ENCODE peak calls at places on chromosomes 7 and 10, in five cellular contexts. One of them, this sample, is unnamed.

GRCh38 chr10:47127188-47127587 is 172.8 kb upstream of the GDF10 start:
- DNase-seq in HCT116: no peak
- DNase-seq in endothelial cell of umbilical vein: no peak
- DNase-seq in lower leg skin: no peak
- DNase-seq in adrenal gland: no peak
- DNase-seq in this sample: no peak

GRCh38 chr10:52031771-52032170 is 282.3 kb upstream of the DKK1 start:
- DNase-seq in HCT116: no peak
- DNase-seq in endothelial cell of umbilical vein: no peak
- DNase-seq in lower leg skin: no peak
- DNase-seq in adrenal gland: no peak
- DNase-seq in this sample: no peak

GRCh38 chr10:71765907-71766716 is 7.2 kb downstream of the VSIR start:
- DNase-seq in HCT116: no peak
- DNase-seq in endothelial cell of umbilical vein: no peak
- DNase-seq in lower leg skin: no peak
- DNase-seq in adrenal gland: no peak
- DNase-seq in this sample: no peak

GRCh38 chr7:106840342-106840741 is 24.7 kb upstream of the PIK3CG start:
- DNase-seq in HCT116: no peak
- DNase-seq in endothelial cell of umbilical vein: no peak
- DNase-seq in lower leg skin: no peak
- DNase-seq in adrenal gland: no peak
- DNase-seq in this sample: no peak

GRCh38 chr7:27661776-27662489 is 750 bp downstream of the HIBADH start:
- DNase-seq in HCT116: no peak
- DNase-seq in endothelial cell of umbilical vein: no peak
- DNase-seq in lower leg skin: peak
- DNase-seq in adrenal gland: peak
- DNase-seq in this sample: peak

GRCh38 chr7:13835442-13835841 is 154.0 kb downstream of the ETV1 start:
- DNase-seq in HCT116: no peak
- DNase-seq in endothelial cell of umbilical vein: no peak
- DNase-seq in lower leg skin: no peak
- DNase-seq in adrenal gland: no peak
- DNase-seq in this sample: no peak

GRCh38 chr10:8424555-8425201 is 370.2 kb downstream of the GATA3 start:
- DNase-seq in HCT116: no peak
- DNase-seq in endothelial cell of umbilical vein: no peak
- DNase-seq in lower leg skin: no peak
- DNase-seq in adrenal gland: no peak
- DNase-seq in this sample: no peak

GRCh38 chr7:159177270-159178036 is 32.8 kb upstream of the VIPR2 start:
- DNase-seq in HCT116: no peak
- DNase-seq in endothelial cell of umbilical vein: peak
- DNase-seq in lower leg skin: no peak
- DNase-seq in adrenal gland: no peak
- DNase-seq in this sample: no peak

GRCh38 chr7:1849351-1849951 is 179.4 kb downstream of the ELFN1 start:
- DNase-seq in HCT116: no peak
- DNase-seq in endothelial cell of umbilical vein: no peak
- DNase-seq in lower leg skin: no peak
- DNase-seq in adrenal gland: no peak
- DNase-seq in this sample: no peak

GRCh38 chr10:14584643-14585042 is 190.1 kb downstream of the FAM107B start:
- DNase-seq in HCT116: no peak
- DNase-seq in endothelial cell of umbilical vein: no peak
- DNase-seq in lower leg skin: no peak
- DNase-seq in adrenal gland: no peak
- DNase-seq in this sample: no peak

GRCh38 chr10:122461367-122461728 is at the start of gene HTRA1:
- DNase-seq in HCT116: no peak
- DNase-seq in endothelial cell of umbilical vein: peak
- DNase-seq in lower leg skin: no peak
- DNase-seq in adrenal gland: peak
- DNase-seq in this sample: no peak

GRCh38 chr10:93417264-93417663 is 64.9 kb downstream of the MYOF start:
- DNase-seq in HCT116: no peak
- DNase-seq in endothelial cell of umbilical vein: no peak
- DNase-seq in lower leg skin: no peak
- DNase-seq in adrenal gland: no peak
- DNase-seq in this sample: no peak

GRCh38 chr7:61111-61510 is 131.3 kb upstream of the FAM20C start:
- DNase-seq in HCT116: no peak
- DNase-seq in endothelial cell of umbilical vein: no peak
- DNase-seq in lower leg skin: no peak
- DNase-seq in adrenal gland: no peak
- DNase-seq in this sample: no peak

GRCh38 chr10:77702166-77702565 is 64.6 kb upstream of the KCNMA1 start:
- DNase-seq in HCT116: no peak
- DNase-seq in endothelial cell of umbilical vein: peak
- DNase-seq in lower leg skin: no peak
- DNase-seq in adrenal gland: peak
- DNase-seq in this sample: no peak

GRCh38 chr10:113073549-113074189 is 123.6 kb downstream of the TCF7L2 start:
- DNase-seq in HCT116: peak
- DNase-seq in endothelial cell of umbilical vein: peak
- DNase-seq in lower leg skin: peak
- DNase-seq in adrenal gland: peak
- DNase-seq in this sample: no peak

GRCh38 chr10:61918989-61919388 is 17.5 kb downstream of the ARID5B start:
- DNase-seq in HCT116: no peak
- DNase-seq in endothelial cell of umbilical vein: no peak
- DNase-seq in lower leg skin: no peak
- DNase-seq in adrenal gland: no peak
- DNase-seq in this sample: no peak

GRCh38 chr10:59072038-59072437 is 104.4 kb upstream of the PHYHIPL start:
- DNase-seq in HCT116: no peak
- DNase-seq in endothelial cell of umbilical vein: no peak
- DNase-seq in lower leg skin: no peak
- DNase-seq in adrenal gland: no peak
- DNase-seq in this sample: no peak

GRCh38 chr10:13904053-13904452 is 317.3 kb downstream of the PRPF18 start:
- DNase-seq in HCT116: no peak
- DNase-seq in endothelial cell of umbilical vein: no peak
- DNase-seq in lower leg skin: no peak
- DNase-seq in adrenal gland: peak
- DNase-seq in this sample: no peak

GRCh38 chr7:114819629-114820362 is 102.1 kb upstream of the MDFIC start:
- DNase-seq in HCT116: peak
- DNase-seq in endothelial cell of umbilical vein: peak
- DNase-seq in lower leg skin: peak
- DNase-seq in adrenal gland: peak
- DNase-seq in this sample: peak

GRCh38 chr7:119270045-119270464 is 1002.9 kb upstream of the KCND2 start:
- DNase-seq in HCT116: peak
- DNase-seq in endothelial cell of umbilical vein: peak
- DNase-seq in lower leg skin: peak
- DNase-seq in adrenal gland: peak
- DNase-seq in this sample: peak

GRCh38 chr7:112420236-112420945 is 29.9 kb upstream of the IFRD1 start:
- DNase-seq in HCT116: no peak
- DNase-seq in endothelial cell of umbilical vein: no peak
- DNase-seq in lower leg skin: no peak
- DNase-seq in adrenal gland: no peak
- DNase-seq in this sample: no peak
- TF ChIP-seq POLR2A in HCT116: no peak
- TF ChIP-seq POLR2A in endothelial cell of umbilical vein: no peak
- TF ChIP-seq POLR2A in lower leg skin: no peak
- TF ChIP-seq POLR2A in adrenal gland: no peak
- TF ChIP-seq POLR2A in this sample: no peak

GRCh38 chr10:89745903-89746302 is 44.5 kb downstream of the KIF20B start:
- DNase-seq in HCT116: no peak
- DNase-seq in endothelial cell of umbilical vein: no peak
- DNase-seq in lower leg skin: no peak
- DNase-seq in adrenal gland: no peak
- DNase-seq in this sample: no peak
- TF ChIP-seq POLR2A in HCT116: no peak
- TF ChIP-seq POLR2A in endothelial cell of umbilical vein: no peak
- TF ChIP-seq POLR2A in lower leg skin: no peak
- TF ChIP-seq POLR2A in adrenal gland: no peak
- TF ChIP-seq POLR2A in this sample: no peak

DNA sequence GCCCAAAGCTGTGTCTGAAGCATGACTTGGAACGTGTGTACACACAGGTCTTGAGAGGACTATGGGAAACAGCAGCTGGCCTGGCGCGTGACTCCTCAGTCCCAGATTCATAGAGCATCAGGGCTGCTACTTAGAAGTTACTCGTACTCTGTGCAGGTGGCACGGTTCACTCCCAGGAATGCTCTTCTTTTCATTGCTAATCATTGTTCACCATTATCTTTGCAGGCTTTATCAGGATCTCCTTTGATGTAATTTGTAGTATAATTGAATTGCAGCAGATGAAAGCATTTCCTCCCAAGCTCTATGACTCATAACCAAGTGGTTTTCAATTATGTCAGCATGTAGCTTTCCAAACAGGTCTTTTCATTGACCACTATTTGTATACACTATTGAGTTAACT is 938.9 kb downstream of the NRG3 start:
- DNase-seq in HCT116: no peak
- DNase-seq in endothelial cell of umbilical vein: peak
- DNase-seq in lower leg skin: no peak
- DNase-seq in adrenal gland: no peak
- DNase-seq in this sample: no peak
- TF ChIP-seq POLR2A in HCT116: no peak
- TF ChIP-seq POLR2A in endothelial cell of umbilical vein: no peak
- TF ChIP-seq POLR2A in lower leg skin: no peak
- TF ChIP-seq POLR2A in adrenal gland: no peak
- TF ChIP-seq POLR2A in this sample: no peak

DNA sequence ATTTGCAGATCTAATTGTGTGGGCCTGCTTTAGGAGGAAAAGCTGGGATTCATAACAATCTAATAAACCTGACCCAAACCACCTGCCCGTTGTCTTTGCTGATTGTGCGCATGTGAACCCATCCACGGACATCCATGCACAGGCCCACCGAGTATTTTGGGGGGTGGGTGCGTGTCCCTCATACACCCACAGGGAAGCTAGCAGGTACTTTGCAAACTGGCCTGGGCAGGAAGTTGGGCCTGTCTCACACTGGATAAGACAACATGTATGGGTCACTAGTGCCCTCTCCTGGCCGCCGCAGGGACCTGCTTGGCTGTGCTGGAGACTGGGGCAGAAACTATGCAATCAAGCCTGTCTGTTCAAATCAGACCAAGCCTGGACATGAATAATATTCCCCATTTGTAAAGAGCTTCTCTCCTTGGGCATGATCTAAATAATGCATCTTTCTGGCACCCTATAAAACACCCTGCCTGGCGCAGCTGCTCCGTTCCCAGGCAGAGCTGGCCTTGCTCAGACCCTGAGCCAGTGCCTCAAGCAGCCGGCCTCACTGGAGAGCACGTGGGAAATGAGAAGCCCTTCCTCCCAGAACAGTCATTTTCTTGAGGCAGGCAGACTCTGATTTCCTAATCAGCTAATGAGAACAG is 15.8 kb downstream of the ECHDC3 start:
- DNase-seq in HCT116: peak
- DNase-seq in endothelial cell of umbilical vein: peak
- DNase-seq in lower leg skin: peak
- DNase-seq in adrenal gland: peak
- DNase-seq in this sample: peak
- TF ChIP-seq POLR2A in HCT116: no peak
- TF ChIP-seq POLR2A in endothelial cell of umbilical vein: no peak
- TF ChIP-seq POLR2A in lower leg skin: no peak
- TF ChIP-seq POLR2A in adrenal gland: no peak
- TF ChIP-seq POLR2A in this sample: no peak

DNA sequence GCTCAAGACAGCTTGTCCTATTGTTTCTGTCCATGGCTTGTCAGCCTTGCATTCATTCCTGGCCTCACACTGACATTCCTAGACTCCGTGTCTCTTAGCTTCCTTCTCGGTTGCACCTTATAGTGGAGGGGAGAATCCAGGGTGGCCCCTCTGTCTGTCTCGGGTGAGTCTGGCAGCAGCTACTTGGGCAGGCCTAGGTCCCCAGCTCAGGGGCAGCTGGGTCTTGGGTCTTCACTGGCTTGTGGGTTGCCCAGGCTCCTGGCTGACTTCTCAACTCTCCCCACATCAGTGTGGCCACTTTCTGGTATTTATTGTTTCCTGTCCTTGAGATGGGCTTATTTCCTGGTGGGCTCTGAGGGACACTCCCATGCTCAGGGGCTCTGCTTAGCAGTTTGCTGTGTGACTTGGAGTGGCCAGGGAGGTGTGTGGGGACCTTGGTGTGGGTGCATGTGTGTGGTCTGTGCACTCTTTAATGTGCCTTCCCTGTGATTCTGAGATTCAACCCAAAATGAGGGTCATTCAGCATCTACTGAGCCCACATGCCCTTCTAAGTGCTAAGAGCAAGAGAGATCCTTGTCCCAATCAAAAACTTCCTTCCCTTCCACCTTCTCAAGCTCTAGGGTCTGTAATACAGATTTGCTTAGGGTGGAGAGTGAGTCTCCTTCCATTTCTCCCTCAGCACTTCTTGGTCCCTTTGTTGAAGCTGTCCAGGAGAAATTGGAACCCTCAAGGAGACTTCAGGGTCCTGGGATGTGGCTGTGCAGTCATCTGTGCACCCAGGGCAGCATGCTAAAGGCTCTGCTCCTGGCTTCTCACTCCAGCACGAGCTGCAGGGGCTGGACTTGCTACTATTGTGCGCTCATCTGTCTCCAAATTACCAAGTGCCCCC is 20.1 kb downstream of the UPP1 start:
- DNase-seq in HCT116: no peak
- DNase-seq in endothelial cell of umbilical vein: no peak
- DNase-seq in lower leg skin: no peak
- DNase-seq in adrenal gland: no peak
- DNase-seq in this sample: no peak
- TF ChIP-seq POLR2A in HCT116: no peak
- TF ChIP-seq POLR2A in endothelial cell of umbilical vein: no peak
- TF ChIP-seq POLR2A in lower leg skin: no peak
- TF ChIP-seq POLR2A in adrenal gland: no peak
- TF ChIP-seq POLR2A in this sample: no peak

GRCh38 chr10:100997364-100998182 is 2.0 kb upstream of the LZTS2 start:
- DNase-seq in HCT116: peak
- DNase-seq in endothelial cell of umbilical vein: peak
- DNase-seq in lower leg skin: peak
- DNase-seq in adrenal gland: peak
- DNase-seq in this sample: peak
- TF ChIP-seq POLR2A in HCT116: peak
- TF ChIP-seq POLR2A in endothelial cell of umbilical vein: no peak
- TF ChIP-seq POLR2A in lower leg skin: no peak
- TF ChIP-seq POLR2A in adrenal gland: peak
- TF ChIP-seq POLR2A in this sample: peak